ENCODE peak calls at places on chromosomes 6 and 20, in nine cellular contexts. J, L, H, O, N, M, Y, F and E are unnamed samples.

GRCh38 chr20:53084408-53084997 is 112.3 kb downstream of the TSHZ2 start:
- DNase-seq in O (no peak), H (no peak), M (no peak), Y (no peak), F (no peak), N (no peak), J (no peak), L (no peak), E (no peak)

GRCh38 chr20:63246490-63247284 is 7.6 kb downstream of the NKAIN4 start:
- DNase-seq in M (no peak), H (no peak), O (no peak), L (no peak), N (no peak), Y (no peak), F (no peak), J (no peak), E (no peak)

GRCh38 chr6:139888691-139889122 is 514.3 kb upstream of the CITED2 start:
- DNase-seq in Y (no peak), L (no peak), J (no peak), F (peak), H (no peak), M (no peak), N (no peak), O (no peak), E (no peak)

GRCh38 chr6:136544326-136544725 is 5.9 kb downstream of the MAP7 start:
- DNase-seq in M (no peak), Y (no peak), L (no peak), J (no peak), O (no peak), H (no peak), F (no peak), N (no peak), E (no peak)

GRCh38 chr20:17935761-17936160 is 32.8 kb downstream of the SNX5 start:
- DNase-seq in H (no peak), N (no peak), J (no peak), L (no peak), M (no peak), F (no peak), Y (no peak), O (no peak), E (no peak)

GRCh38 chr6:148898360-148899005 is 151.7 kb downstream of the UST start:
- DNase-seq in Y (peak), J (no peak), N (no peak), M (no peak), F (peak), L (no peak), O (no peak), H (no peak), E (no peak)

GRCh38 chr6:113630365-113630737 is 226.8 kb upstream of the MARCKS start:
- DNase-seq in F (peak), Y (no peak), L (no peak), M (no peak), H (no peak), J (no peak), O (peak), N (no peak), E (no peak)

GRCh38 chr6:125974214-125974866 is 12.0 kb upstream of the TRMT11 start:
- DNase-seq in N (peak), L (no peak), J (no peak), Y (no peak), O (peak), H (peak), F (peak), M (no peak), E (peak)

GRCh38 chr20:3765171-3765887 is 2.2 kb downstream of the ADISSP start:
- DNase-seq in L (no peak), Y (no peak), J (no peak), M (no peak), O (no peak), N (no peak), H (no peak), F (no peak), E (no peak)

GRCh38 chr6:107698146-107698545 is 126.0 kb downstream of the SCML4 start:
- DNase-seq in L (no peak), N (no peak), H (no peak), F (peak), Y (no peak), O (no peak), J (no peak), M (no peak), E (no peak)

GRCh38 chr6:20362623-20363022 is 39.1 kb upstream of the E2F3 start:
- DNase-seq in J (no peak), O (no peak), F (no peak), N (no peak), H (no peak), M (no peak), L (no peak), Y (no peak), E (no peak)

GRCh38 chr6:108915258-108915657 is 67.0 kb downstream of the ARMC2 start:
- DNase-seq in N (no peak), L (no peak), Y (no peak), F (no peak), M (no peak), O (no peak), H (no peak), J (no peak), E (no peak)

GRCh38 chr6:139373154-139373927 is 1.1 kb downstream of the CITED2 start:
- DNase-seq in H (peak), Y (peak), N (peak), F (peak), O (peak), M (peak), J (peak), L (peak), E (peak)

GRCh38 chr20:40683221-40683893 is 5.7 kb downstream of the MAFB start:
- DNase-seq in J (no peak), F (no peak), H (no peak), M (no peak), Y (no peak), L (no peak), O (no peak), N (no peak), E (no peak)

GRCh38 chr6:142913511-142914047 is 31.4 kb downstream of the HIVEP2 start:
- DNase-seq in O (no peak), Y (no peak), J (no peak), M (no peak), L (no peak), H (peak), N (peak), F (no peak), E (peak)

GRCh38 chr6:87541726-87542125 is 48.1 kb downstream of the RARS2 start:
- DNase-seq in L (no peak), O (peak), F (no peak), M (no peak), N (no peak), Y (no peak), J (no peak), H (no peak), E (no peak)

GRCh38 chr6:73340048-73340447 is 14.0 kb downstream of the DPPA5 start:
- DNase-seq in J (no peak), H (no peak), Y (no peak), L (no peak), N (no peak), M (no peak), O (no peak), F (no peak), E (no peak)

GRCh38 chr20:54223751-54224150 is 15.9 kb downstream of the PFDN4 start:
- DNase-seq in Y (no peak), O (no peak), M (no peak), J (no peak), L (no peak), H (no peak), F (no peak), N (no peak), E (no peak)

GRCh38 chr6:141153563-141153962 is 979.2 kb upstream of the GJE1 start:
- DNase-seq in L (no peak), N (peak), H (peak), Y (no peak), M (no peak), O (peak), F (no peak), J (no peak), E (no peak)

GRCh38 chr6:71289039-71289801 is 609 bp downstream of the OGFRL1 start:
- DNase-seq in Y (peak), N (peak), L (no peak), F (peak), M (no peak), H (peak), J (peak), O (peak), E (peak)

GRCh38 chr20:41078329-41078728 is 49.7 kb downstream of the TOP1 start:
- DNase-seq in J (no peak), N (peak), H (no peak), M (no peak), O (peak), L (no peak), Y (no peak), F (peak), E (peak)

GRCh38 chr6:110357298-110357695 is 852 bp downstream of the METTL24 start:
- DNase-seq in L (no peak), M (no peak), H (no peak), Y (no peak), N (peak), O (no peak), J (no peak), F (no peak), E (no peak)

GRCh38 chr6:99802396-99803031 is 191.5 kb downstream of the MCHR2 start:
- DNase-seq in M (no peak), J (no peak), L (no peak), H (no peak), N (no peak), Y (no peak), O (no peak), F (no peak), E (no peak)

GRCh38 chr6:111540971-111541719 is 58.1 kb upstream of the REV3L start:
- DNase-seq in N (no peak), L (no peak), M (no peak), J (no peak), Y (no peak), O (peak), H (no peak), F (no peak), E (no peak)